ENCODE peak calls at places on chromosomes 11 and 22, in seven cellular contexts. I is stomach, P is GM23338, Q is sigmoid colon, E is spleen, X is SK-N-SH, D is H1. W is an unnamed sample.

GRCh38 chr11:47216141-47216798 is 1.5 kb downstream of the DDB2 start:
- DNase-seq in I (peak; percentile 69), P (no peak), Q (no peak), E (no peak), X (peak; percentile 72), D (no peak), W (no peak)

GRCh38 chr22:46057206-46057605 is 80.2 kb upstream of the WNT7B start:
- DNase-seq in I (peak; percentile 25), P (no peak), Q (peak; percentile 75), E (peak; percentile 47), X (no peak), D (no peak), W (peak; percentile 37)

GRCh38 chr11:8282621-8283509 is 19.2 kb upstream of the LMO1 start:
- DNase-seq in I (no peak), P (peak; percentile 51), Q (peak; percentile 32), E (peak; percentile 69), X (peak; percentile 73), D (no peak), W (peak; percentile 40)

GRCh38 chr11:70755410-70756158 is 357.3 kb downstream of the CTTN start:
- DNase-seq in I (peak; percentile 85), P (peak; percentile 89), Q (peak; percentile 82), E (peak; percentile 90), X (peak; percentile 95), D (peak; percentile 56), W (no peak)

GRCh38 chr22:28911777-28912669 is 28.7 kb downstream of the ZNRF3 start:
- DNase-seq in I (no peak), P (no peak), Q (peak; percentile 68), E (no peak), X (no peak), D (no peak), W (no peak)

GRCh38 chr22:30574095-30574981 is at the start of gene GAL3ST1:
- DNase-seq in I (peak; percentile 66), P (peak; percentile 74), Q (no peak), E (no peak), X (peak; percentile 89), D (no peak), W (no peak)

GRCh38 chr11:59778122-59778521 is 22.9 kb downstream of the STX3 start:
- DNase-seq in I (peak; percentile 52), P (no peak), Q (no peak), E (no peak), X (no peak), D (no peak), W (no peak)

GRCh38 chr22:41526802-41527799 is 17.2 kb downstream of the POLR3H start:
- DNase-seq in I (peak; percentile 65), P (peak; percentile 70), Q (peak; percentile 84), E (peak; percentile 90), X (peak; percentile 64), D (no peak), W (peak; percentile 79)

GRCh38 chr11:45457649-45458048 is 171.5 kb upstream of the SYT13 start:
- DNase-seq in I (no peak), P (no peak), Q (no peak), E (peak; percentile 35), X (no peak), D (no peak), W (no peak)

GRCh38 chr22:44335903-44336803 is 23.4 kb upstream of the SHISAL1 start:
- DNase-seq in I (peak; percentile 37), P (peak; percentile 39), Q (no peak), E (no peak), X (no peak), D (no peak), W (no peak)

GRCh38 chr11:104623518-104623917 is 274.7 kb downstream of the CASP12 start:
- DNase-seq in I (no peak), P (no peak), Q (no peak), E (no peak), X (no peak), D (no peak), W (no peak)

GRCh38 chr22:21685164-21685513 is 19.3 kb downstream of the PPIL2 start:
- DNase-seq in I (no peak), P (no peak), Q (no peak), E (no peak), X (no peak), D (no peak), W (no peak)

GRCh38 chr11:108221981-108222685 is at the start of gene NPAT:
- DNase-seq in I (peak; percentile 31), P (no peak), Q (no peak), E (no peak), X (no peak), D (no peak), W (no peak)

GRCh38 chr11:46380340-46381045 is 976 bp upstream of the MDK start:
- DNase-seq in I (peak; percentile 80), P (peak; percentile 90), Q (peak; percentile 85), E (peak; percentile 92), X (peak; percentile 87), D (no peak), W (no peak)

GRCh38 chr22:50398698-50399648 is 55.8 kb downstream of the PPP6R2 start:
- DNase-seq in I (peak; percentile 63), P (no peak), Q (no peak), E (no peak), X (no peak), D (no peak), W (no peak)

GRCh38 chr22:24165673-24166072 is 15.6 kb upstream of the SUSD2 start:
- DNase-seq in I (no peak), P (no peak), Q (no peak), E (no peak), X (no peak), D (no peak), W (no peak)

GRCh38 chr11:8017894-8018741 is 31.0 kb downstream of the EIF3F start:
- DNase-seq in I (no peak), P (peak; percentile 43), Q (no peak), E (no peak), X (no peak), D (no peak), W (no peak)

GRCh38 chr11:125519865-125520834 is 24.1 kb upstream of the FEZ1 start:
- DNase-seq in I (no peak), P (no peak), Q (no peak), E (no peak), X (no peak), D (no peak), W (no peak)

GRCh38 chr11:62671604-62672528 is at the start of the genes LBHD1 and UQCC3:
- DNase-seq in I (peak; percentile 81), P (peak; percentile 97), Q (peak; percentile 91), E (peak; percentile 92), X (peak; percentile 88), D (peak; percentile 34), W (peak; percentile 89)

GRCh38 chr22:40922484-40923303 is 28.5 kb upstream of the RBX1 start:
- DNase-seq in I (no peak), P (peak; percentile 72), Q (no peak), E (no peak), X (peak; percentile 25), D (no peak), W (no peak)

GRCh38 chr11:75465701-75466531 is 32.9 kb upstream of the KLHL35 start:
- DNase-seq in I (no peak), P (peak; percentile 32), Q (no peak), E (peak; percentile 79), X (no peak), D (no peak), W (no peak)

DNA sequence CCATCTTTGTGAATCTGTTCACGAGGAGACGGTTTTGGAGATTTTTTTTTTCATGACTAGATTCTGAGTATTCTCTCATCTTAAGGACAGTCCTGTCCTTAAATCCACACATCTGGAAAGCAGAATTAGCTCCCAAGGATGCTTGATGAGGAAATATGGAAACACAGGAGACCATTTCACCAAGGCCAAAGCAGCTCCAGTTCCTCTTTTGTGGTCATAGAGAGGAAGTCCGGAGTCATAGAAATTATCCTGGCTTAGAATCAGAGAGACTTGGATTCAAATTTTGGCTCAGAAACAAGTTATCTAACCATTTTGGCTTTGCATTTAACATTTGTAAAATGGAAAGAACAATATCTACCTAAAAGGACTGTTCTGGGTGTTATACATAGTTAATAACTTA is 7.3 kb upstream of the TEAD1 start:
- DNase-seq in I (no peak), P (no peak), Q (no peak), E (no peak), X (no peak), D (no peak), W (no peak)
- H3K27me3 ChIP-seq in I (no peaks in the 10 kb centered on the region), P (no peaks in the 10 kb centered on the region), Q (no peaks in the 10 kb centered on the region), E (peaks cover 23% of the 10 kb centered on the region), X (no peaks in the 10 kb centered on the region), D (no peaks in the 10 kb centered on the region), W (no peaks in the 10 kb centered on the region)

DNA sequence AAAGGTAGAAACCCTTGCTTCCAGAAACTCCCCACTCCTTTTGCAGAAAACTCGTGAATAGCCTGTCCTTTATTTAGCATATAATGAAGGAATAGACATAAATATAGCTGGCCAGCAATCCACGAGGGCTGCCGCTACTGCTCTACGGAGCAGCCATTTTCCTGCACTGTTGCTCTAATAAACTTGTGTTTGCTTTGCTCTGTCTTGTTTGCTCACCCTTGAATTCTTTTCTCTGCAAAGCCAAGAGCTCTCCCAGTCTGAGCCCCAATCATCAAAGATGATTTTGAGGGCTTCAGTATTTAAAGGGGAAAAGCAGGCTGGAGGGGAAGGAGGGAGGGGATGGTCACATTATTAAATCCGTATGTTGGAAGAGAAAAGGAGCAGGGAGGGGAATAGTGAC is 16.6 kb upstream of the CHKA start:
- DNase-seq in I (no peak), P (no peak), Q (peak; percentile 19), E (no peak), X (no peak), D (no peak), W (no peak)
- TF ChIP-seq POLR2AphosphoS5 in I (no peak), P (no peak), Q (no peak), E (no peak), X (no peak), D (no peak), W (no peak)

DNA sequence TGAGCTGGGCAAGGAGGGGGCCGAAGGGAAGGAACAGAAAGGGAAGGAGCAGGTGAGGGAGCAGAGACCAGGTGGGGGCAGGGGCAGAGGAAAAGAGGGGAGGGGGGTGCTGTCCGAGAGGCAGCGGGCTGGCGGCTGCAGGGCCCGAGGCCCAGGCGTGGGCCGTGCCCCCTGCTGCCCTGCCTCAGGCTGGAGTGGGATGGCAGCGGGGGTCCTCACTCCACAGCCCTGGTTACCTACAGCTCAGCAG is 2.3 kb downstream of the IGF2 start:
- DNase-seq in I (no peak), P (no peak), Q (no peak), E (no peak), X (no peak), D (no peak), W (no peak)
- H3K27me3 ChIP-seq in I (peaks cover 100% of the 10 kb centered on the region), P (peaks cover 63% of the 10 kb centered on the region), Q (peaks cover 40% of the 10 kb centered on the region), E (peaks cover 93% of the 10 kb centered on the region), X (peaks cover 32% of the 10 kb centered on the region), D (peaks cover 76% of the 10 kb centered on the region), W (peaks cover 100% of the 10 kb centered on the region)

DNA sequence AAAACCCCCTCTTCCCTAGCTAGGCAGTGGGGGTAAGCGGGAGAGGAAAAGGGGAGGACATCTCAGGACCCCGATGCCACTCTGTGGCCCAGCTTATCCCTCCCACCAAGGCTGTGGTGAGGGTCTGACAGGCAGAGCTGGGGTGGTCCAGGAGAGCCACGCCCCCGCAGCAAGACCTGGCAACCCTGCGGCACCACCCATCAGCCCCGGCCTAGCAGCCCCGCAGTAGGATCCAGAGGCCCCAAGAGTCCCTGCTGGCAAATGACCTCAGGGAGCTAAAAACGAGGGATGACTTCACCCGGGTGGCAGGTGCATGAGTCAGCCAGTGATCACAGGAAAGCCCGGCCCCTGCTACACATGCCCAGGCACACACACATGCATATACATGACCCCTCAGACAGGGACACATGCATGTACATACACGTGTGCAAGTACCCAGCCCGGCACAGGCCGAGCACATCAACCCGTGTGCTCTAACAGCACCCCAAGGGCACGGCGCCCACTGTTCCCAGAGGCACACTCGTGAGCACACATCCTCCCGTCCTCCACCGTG is 32.3 kb downstream of the ARVCF start:
- DNase-seq in I (no peak), P (no peak), Q (peak; percentile 84), E (peak; percentile 69), X (no peak), D (no peak), W (no peak)
- TF ChIP-seq POLR2AphosphoS5 in I (no peak), P (no peak), Q (peak; percentile 72), E (no peak), X (no peak), D (no peak), W (no peak)